ENCODE peak calls at places on chromosome 1, in four cellular contexts. L is activated CD4-positive, alpha-beta T cell treated with anti-CD3 and anti-CD28 coated beads for 4 hours; D is T-helper 17 cell; V is NCI-H1417. A is an unnamed sample.

GRCh38 chr1:9700340-9700739 is 48.8 kb downstream of the PIK3CD start:
- DNase-seq in L (no peak), D (no peak), V (no peak), A (peak)

GRCh38 chr1:66940968-66941367 is 16.2 kb downstream of the MIER1 start:
- DNase-seq in L (no peak), D (no peak), V (no peak), A (no peak)

GRCh38 chr1:2927393-2927792 is 93.9 kb upstream of the ACTRT2 start:
- DNase-seq in L (no peak), D (no peak), V (no peak), A (no peak)

GRCh38 chr1:20143734-20144565 is 4.8 kb downstream of the PLA2G2F start:
- DNase-seq in L (no peak), D (no peak), V (no peak), A (no peak)

GRCh38 chr1:48619529-48619928 is 147.5 kb upstream of the SPATA6 start:
- DNase-seq in L (no peak), D (no peak), V (no peak), A (peak)

GRCh38 chr1:7218210-7218832 is 433.1 kb downstream of the CAMTA1 start:
- DNase-seq in L (no peak), D (no peak), V (peak), A (peak)

GRCh38 chr1:154014154-154014910 is 23.8 kb downstream of the RPS27 start:
- DNase-seq in L (no peak), D (no peak), V (no peak), A (no peak)

GRCh38 chr1:209625205-209625549 is 27.0 kb downstream of the LAMB3 start:
- DNase-seq in L (no peak), D (no peak), V (no peak), A (no peak)

GRCh38 chr1:54304518-54304917 is 101.7 kb downstream of the SSBP3 start:
- DNase-seq in L (no peak), D (no peak), V (peak), A (no peak)

GRCh38 chr1:235030919-235031596 is 97.6 kb downstream of the TOMM20 start:
- DNase-seq in L (no peak), D (no peak), V (no peak), A (no peak)

GRCh38 chr1:186481303-186481888 is 20.5 kb upstream of the PDC start:
- DNase-seq in L (no peak), D (no peak), V (no peak), A (no peak)

GRCh38 chr1:221991221-221991620 is 249.3 kb upstream of the DUSP10 start:
- DNase-seq in L (no peak), D (no peak), V (no peak), A (no peak)

GRCh38 chr1:32361308-32361673 is 994 bp downstream of the FAM229A start:
- DNase-seq in L (no peak), D (no peak), V (no peak), A (no peak)

GRCh38 chr1:64046243-64046642 is 157.2 kb upstream of the UBE2U start:
- DNase-seq in L (no peak), D (no peak), V (no peak), A (peak)

GRCh38 chr1:30611741-30612309 is 111.6 kb downstream of the MATN1 start:
- DNase-seq in L (no peak), D (no peak), V (no peak), A (no peak)

GRCh38 chr1:4517559-4517958 is 136.8 kb upstream of the AJAP1 start:
- DNase-seq in L (no peak), D (no peak), V (no peak), A (no peak)

GRCh38 chr1:114588196-114588689 is 6.8 kb upstream of the BCAS2 start:
- DNase-seq in L (no peak), D (no peak), V (no peak), A (no peak)

GRCh38 chr1:217981430-217981829 is 303.7 kb upstream of the RRP15 start:
- DNase-seq in L (no peak), D (no peak), V (no peak), A (no peak)

GRCh38 chr1:186292875-186293274 is 82.2 kb downstream of the TPR start:
- DNase-seq in L (no peak), D (no peak), V (no peak), A (no peak)

GRCh38 chr1:55425310-55425930 is 210.3 kb upstream of the USP24 start:
- DNase-seq in L (no peak), D (no peak), V (no peak), A (no peak)

GRCh38 chr1:36534711-36535412 is 52.1 kb upstream of the CSF3R start:
- DNase-seq in L (no peak), D (no peak), V (no peak), A (peak)

GRCh38 chr1:67850611-67851075 is 17.4 kb upstream of the GNG12 start:
- DNase-seq in L (no peak), D (no peak), V (peak), A (peak)

GRCh38 chr1:202810615-202811295 is at the start of gene PCAT6:
- DNase-seq in L (peak), D (peak), V (peak), A (peak)

GRCh38 chr1:231729541-231729940 is 103.0 kb downstream of the DISC1 start:
- DNase-seq in L (no peak), D (no peak), V (no peak), A (no peak)

GRCh38 chr1:215028954-215029353 is 53.6 kb upstream of the KCNK2 start:
- DNase-seq in L (no peak), D (no peak), V (no peak), A (no peak)

GRCh38 chr1:226875641-226876295 is 5.4 kb downstream of the PSEN2 start:
- DNase-seq in L (no peak), D (no peak), V (peak), A (peak)

GRCh38 chr1:200207711-200208126 is 180.2 kb downstream of the NR5A2 start:
- DNase-seq in L (no peak), D (no peak), V (no peak), A (no peak)

GRCh38 chr1:227316941-227317540 is 1.3 kb downstream of the CDC42BPA start:
- DNase-seq in L (no peak), D (no peak), V (peak), A (peak)

GRCh38 chr1:91804546-91805023 is 81.4 kb downstream of the TGFBR3 start:
- DNase-seq in L (peak), D (peak), V (no peak), A (no peak)

GRCh38 chr1:84859866-84860265 is 33.1 kb downstream of the LPAR3 start:
- DNase-seq in L (no peak), D (no peak), V (no peak), A (no peak)